ENCODE peak calls at places on chromosome 5, in seven cellular contexts. One of them, this sample, is unnamed.

GRCh38 chr5:115179959-115180709 is 10.4 kb upstream of the TRIM36 start:
- DNase-seq in endothelial cell: peak; percentile 69
- DNase-seq in HEK293T: peak; percentile 66
- DNase-seq in activated CD8-positive, alpha-beta memory T cell treated with anti-CD3 and anti-CD28 coated beads for 4 hours: no peak
- DNase-seq in CD4-positive, alpha-beta memory T cell: peak; percentile 27
- DNase-seq in mucosa of gallbladder: no peak
- DNase-seq in mesendoderm: peak; percentile 62
- DNase-seq in this sample: peak; percentile 84

GRCh38 chr5:127892467-127893207 is 189.4 kb downstream of the CCDC192 start:
- DNase-seq in endothelial cell: no peak
- DNase-seq in CD4-positive, alpha-beta memory T cell: peak; percentile 55
- DNase-seq in mesendoderm: no peak
- DNase-seq in HEK293T: no peak
- DNase-seq in mucosa of gallbladder: no peak
- DNase-seq in activated CD8-positive, alpha-beta memory T cell treated with anti-CD3 and anti-CD28 coated beads for 4 hours: no peak
- DNase-seq in this sample: no peak

GRCh38 chr5:64453405-64453804 is 52.4 kb upstream of the RGS7BP start:
- DNase-seq in CD4-positive, alpha-beta memory T cell: no peak
- DNase-seq in HEK293T: no peak
- DNase-seq in mucosa of gallbladder: no peak
- DNase-seq in endothelial cell: no peak
- DNase-seq in activated CD8-positive, alpha-beta memory T cell treated with anti-CD3 and anti-CD28 coated beads for 4 hours: no peak
- DNase-seq in mesendoderm: no peak
- DNase-seq in this sample: no peak

GRCh38 chr5:151600069-151600665 is 9.0 kb upstream of the FAT2 start:
- DNase-seq in endothelial cell: no peak
- DNase-seq in HEK293T: no peak
- DNase-seq in activated CD8-positive, alpha-beta memory T cell treated with anti-CD3 and anti-CD28 coated beads for 4 hours: no peak
- DNase-seq in mucosa of gallbladder: no peak
- DNase-seq in mesendoderm: no peak
- DNase-seq in CD4-positive, alpha-beta memory T cell: no peak
- DNase-seq in this sample: no peak

GRCh38 chr5:139744471-139745120 is 51.0 kb upstream of the PSD2 start:
- DNase-seq in HEK293T: no peak
- DNase-seq in mucosa of gallbladder: no peak
- DNase-seq in endothelial cell: no peak
- DNase-seq in CD4-positive, alpha-beta memory T cell: no peak
- DNase-seq in mesendoderm: no peak
- DNase-seq in activated CD8-positive, alpha-beta memory T cell treated with anti-CD3 and anti-CD28 coated beads for 4 hours: no peak
- DNase-seq in this sample: no peak

GRCh38 chr5:20023686-20024085 is 35.7 kb upstream of the CDH18 start:
- DNase-seq in activated CD8-positive, alpha-beta memory T cell treated with anti-CD3 and anti-CD28 coated beads for 4 hours: no peak
- DNase-seq in HEK293T: no peak
- DNase-seq in CD4-positive, alpha-beta memory T cell: no peak
- DNase-seq in mucosa of gallbladder: no peak
- DNase-seq in mesendoderm: no peak
- DNase-seq in endothelial cell: no peak
- DNase-seq in this sample: no peak

GRCh38 chr5:75522025-75522424 is 10.3 kb downstream of the POLK start:
- DNase-seq in mesendoderm: no peak
- DNase-seq in CD4-positive, alpha-beta memory T cell: no peak
- DNase-seq in HEK293T: no peak
- DNase-seq in mucosa of gallbladder: no peak
- DNase-seq in activated CD8-positive, alpha-beta memory T cell treated with anti-CD3 and anti-CD28 coated beads for 4 hours: no peak
- DNase-seq in endothelial cell: no peak
- DNase-seq in this sample: no peak

GRCh38 chr5:74957029-74957781 is 91.0 kb upstream of the FAM169A start:
- DNase-seq in mesendoderm: no peak
- DNase-seq in CD4-positive, alpha-beta memory T cell: no peak
- DNase-seq in activated CD8-positive, alpha-beta memory T cell treated with anti-CD3 and anti-CD28 coated beads for 4 hours: no peak
- DNase-seq in HEK293T: no peak
- DNase-seq in mucosa of gallbladder: peak; percentile 36
- DNase-seq in endothelial cell: no peak
- DNase-seq in this sample: no peak

GRCh38 chr5:111224561-111224989 is 391 bp downstream of the CAMK4 start:
- DNase-seq in CD4-positive, alpha-beta memory T cell: no peak
- DNase-seq in HEK293T: no peak
- DNase-seq in mesendoderm: no peak
- DNase-seq in mucosa of gallbladder: no peak
- DNase-seq in activated CD8-positive, alpha-beta memory T cell treated with anti-CD3 and anti-CD28 coated beads for 4 hours: no peak
- DNase-seq in endothelial cell: no peak
- DNase-seq in this sample: no peak

GRCh38 chr5:140104100-140104499 is 9.8 kb upstream of the PURA start:
- DNase-seq in endothelial cell: no peak
- DNase-seq in mesendoderm: no peak
- DNase-seq in CD4-positive, alpha-beta memory T cell: no peak
- DNase-seq in activated CD8-positive, alpha-beta memory T cell treated with anti-CD3 and anti-CD28 coated beads for 4 hours: no peak
- DNase-seq in HEK293T: no peak
- DNase-seq in mucosa of gallbladder: no peak
- DNase-seq in this sample: no peak

GRCh38 chr5:154575869-154576806 is 98.1 kb upstream of the HAND1 start:
- DNase-seq in mucosa of gallbladder: no peak
- DNase-seq in endothelial cell: no peak
- DNase-seq in mesendoderm: peak; percentile 76
- DNase-seq in HEK293T: no peak
- DNase-seq in CD4-positive, alpha-beta memory T cell: no peak
- DNase-seq in activated CD8-positive, alpha-beta memory T cell treated with anti-CD3 and anti-CD28 coated beads for 4 hours: no peak
- DNase-seq in this sample: peak; percentile 35

GRCh38 chr5:37722236-37723146 is 117.3 kb downstream of the GDNF start:
- DNase-seq in endothelial cell: no peak
- DNase-seq in activated CD8-positive, alpha-beta memory T cell treated with anti-CD3 and anti-CD28 coated beads for 4 hours: peak; percentile 23
- DNase-seq in mesendoderm: peak; percentile 17
- DNase-seq in CD4-positive, alpha-beta memory T cell: no peak
- DNase-seq in HEK293T: no peak
- DNase-seq in mucosa of gallbladder: no peak
- DNase-seq in this sample: no peak

GRCh38 chr5:16679863-16680262 is 63.1 kb upstream of the RETREG1 start:
- DNase-seq in HEK293T: no peak
- DNase-seq in mucosa of gallbladder: no peak
- DNase-seq in CD4-positive, alpha-beta memory T cell: no peak
- DNase-seq in mesendoderm: peak; percentile 57
- DNase-seq in activated CD8-positive, alpha-beta memory T cell treated with anti-CD3 and anti-CD28 coated beads for 4 hours: no peak
- DNase-seq in endothelial cell: peak; percentile 26
- DNase-seq in this sample: peak; percentile 47

This sample was measured in GM23338.